ENCODE peak calls at places on chromosomes 2 and 18, in four cellular contexts. M is Panc1, F is HCT116, V is HepG2. Z is an unnamed sample.

GRCh38 chr2:226971029-226971584 is 135.3 kb downstream of the RHBDD1 start:
- DNase-seq in M (no peak), F (no peak), V (no peak), Z (no peak)

GRCh38 chr2:27380626-27381556 is at the start of gene ZNF513:
- DNase-seq in M (no peak), F (peak), V (peak), Z (peak)

GRCh38 chr2:36356990-36357505 is 1.5 kb downstream of the CRIM1 start:
- DNase-seq in M (no peak), F (no peak), V (peak), Z (no peak)

GRCh38 chr18:66280470-66280869 is 323.4 kb downstream of the CDH19 start:
- DNase-seq in M (no peak), F (no peak), V (no peak), Z (no peak)

GRCh38 chr2:208939852-208940251 is 484.0 kb upstream of the MAP2 start:
- DNase-seq in M (no peak), F (no peak), V (no peak), Z (no peak)

GRCh38 chr2:13201924-13202323 is 485.2 kb downstream of the TRIB2 start:
- DNase-seq in M (no peak), F (no peak), V (no peak), Z (no peak)

GRCh38 chr2:207810200-207810788 is 40.6 kb upstream of the FZD5 start:
- DNase-seq in M (no peak), F (no peak), V (no peak), Z (no peak)

GRCh38 chr2:33521791-33522281 is 45.4 kb downstream of the RASGRP3 start:
- DNase-seq in M (no peak), F (no peak), V (no peak), Z (no peak)

GRCh38 chr2:36951574-36951973 is 14.8 kb downstream of the STRN start:
- DNase-seq in M (no peak), F (no peak), V (no peak), Z (no peak)

GRCh38 chr2:15126373-15126772 is 434.8 kb downstream of the NBAS start:
- DNase-seq in M (no peak), F (no peak), V (no peak), Z (no peak)

GRCh38 chr18:10131783-10132381 is 218.1 kb downstream of the VAPA start:
- DNase-seq in M (no peak), F (no peak), V (no peak), Z (no peak)

GRCh38 chr2:69493268-69493667 is 56.0 kb upstream of the NFU1 start:
- DNase-seq in M (no peak), F (no peak), V (no peak), Z (no peak)
- TF ChIP-seq TCF7L2 in M (no peak), F (no peak), V (no peak), Z (no peak)

GRCh38 chr2:71545572-71546274 is 92.4 kb downstream of the DYSF start:
- DNase-seq in M (peak), F (peak), V (peak), Z (peak)

GRCh38 chr2:71546275-71546638 is 92.9 kb downstream of the DYSF start:
- DNase-seq in M (no peak), F (no peak), V (no peak), Z (no peak)

GRCh38 chr2:71546777-71547281 is 93.5 kb downstream of the DYSF start:
- DNase-seq in M (no peak), F (no peak), V (peak), Z (no peak)

GRCh38 chr2:71548589-71549485 is 95.5 kb downstream of the DYSF start:
- DNase-seq in M (peak), F (peak), V (peak), Z (peak)

GRCh38 chr2:71547616-71548285 is 94.4 kb downstream of the DYSF start:
- DNase-seq in M (no peak), F (no peak), V (no peak), Z (no peak)
- TF ChIP-seq TCF7L2 in M (no peak), F (no peak), V (no peak), Z (no peak)

DNA sequence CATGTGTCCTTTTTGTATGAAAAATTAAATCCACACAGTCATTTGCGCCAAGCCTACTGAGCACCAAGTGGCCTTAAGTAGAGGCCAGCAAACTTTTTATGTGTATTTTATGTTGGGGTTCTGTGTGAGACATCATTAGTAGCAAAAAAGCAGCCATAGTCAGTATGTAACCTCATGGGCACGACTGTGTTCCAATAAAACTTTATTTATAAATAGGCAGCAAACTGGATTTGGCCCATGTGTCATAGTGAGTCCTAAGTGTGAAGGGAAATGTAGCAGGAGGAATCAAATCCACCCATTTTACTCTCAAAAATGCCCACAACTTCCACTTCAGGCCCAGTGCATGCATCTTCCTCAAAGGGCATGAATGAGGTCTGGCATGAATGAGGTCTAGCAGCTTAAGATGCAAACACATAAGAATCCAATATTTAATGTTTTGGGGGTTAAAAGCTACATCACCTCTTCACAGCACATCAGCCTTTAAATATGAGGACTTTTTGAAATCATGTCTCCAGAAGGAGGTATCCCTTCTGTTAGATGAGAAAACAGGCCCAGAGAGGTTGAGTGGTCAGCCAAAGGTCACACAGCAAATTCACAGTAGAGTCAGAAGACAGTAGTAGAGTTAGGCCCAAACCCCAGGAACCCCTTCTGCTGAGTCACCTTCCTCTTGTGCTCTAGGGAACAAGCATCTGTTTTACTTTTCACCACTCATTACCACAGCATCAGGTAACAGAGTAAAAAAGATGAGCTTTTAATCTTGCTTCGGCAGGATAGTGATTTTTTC is 45.6 kb downstream of the MREG start:
- DNase-seq in M (no peak), F (no peak), V (no peak), Z (no peak)
- TF ChIP-seq TCF7L2 in M (no peak), F (no peak), V (no peak), Z (no peak)

GRCh38 chr2:42100696-42101585 is 53.1 kb downstream of the PKDCC start:
- DNase-seq in M (no peak), F (no peak), V (no peak), Z (no peak)

GRCh38 chr2:42103829-42104228 is 56.0 kb downstream of the PKDCC start:
- DNase-seq in M (no peak), F (no peak), V (no peak), Z (no peak)

GRCh38 chr2:42099431-42100173 is 51.8 kb downstream of the PKDCC start:
- DNase-seq in M (no peak), F (no peak), V (no peak), Z (no peak)

GRCh38 chr2:42102606-42103450 is 55.0 kb downstream of the PKDCC start:
- DNase-seq in M (no peak), F (no peak), V (no peak), Z (no peak)

DNA sequence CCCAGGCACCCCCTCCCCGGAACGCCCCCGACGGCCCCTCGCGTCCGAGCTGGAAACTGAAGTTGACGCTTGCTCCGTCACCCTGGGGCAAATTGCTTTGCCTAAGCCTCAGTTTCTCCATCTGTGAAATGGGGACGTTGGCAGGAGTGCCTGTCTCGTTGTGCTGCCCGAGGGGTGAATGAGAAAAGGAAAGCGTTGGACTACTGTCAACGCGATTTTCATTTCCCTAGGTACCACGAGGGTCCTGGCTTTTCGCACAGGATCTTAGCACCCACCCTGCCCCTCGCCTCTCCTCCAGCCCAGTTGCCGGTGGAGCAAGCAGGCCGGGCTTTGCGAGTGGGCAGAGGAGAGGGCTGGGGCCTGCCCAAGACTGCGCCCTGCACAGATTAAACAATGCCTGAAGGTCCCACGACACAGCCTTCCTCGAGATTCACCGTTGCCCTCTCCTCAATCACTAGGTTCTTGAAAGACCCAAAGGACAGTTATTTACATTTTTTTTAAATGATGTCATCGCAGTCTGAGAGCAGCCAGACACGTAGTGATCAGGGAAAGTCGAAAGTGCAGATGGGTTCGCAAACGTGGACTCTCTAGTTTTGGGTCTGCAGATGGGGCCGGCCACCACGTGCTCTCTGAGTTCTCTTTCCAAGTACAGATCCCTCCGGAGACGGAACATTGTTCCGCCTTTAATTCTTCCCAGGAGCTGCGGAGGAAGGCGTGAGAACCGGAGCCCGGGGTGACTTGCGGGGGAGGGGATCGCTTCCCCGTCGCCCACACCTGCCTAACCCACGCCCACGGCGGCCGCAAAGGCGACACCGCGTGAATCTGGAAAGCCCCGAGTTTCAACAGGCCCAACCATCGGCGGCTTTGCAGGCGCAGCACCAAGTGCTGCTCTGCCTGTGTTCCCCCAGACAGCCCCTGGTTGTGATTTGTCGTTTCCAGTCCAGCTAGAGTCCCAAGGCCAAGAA is 54.1 kb downstream of the PKDCC start:
- DNase-seq in M (no peak), F (no peak), V (peak), Z (no peak)
- TF ChIP-seq TCF7L2 in M (no peak), F (no peak), V (no peak), Z (no peak)

GRCh38 chr2:38775097-38775920 is 2.7 kb upstream of the GEMIN6 start:
- DNase-seq in M (no peak), F (no peak), V (peak), Z (no peak)

GRCh38 chr2:38775921-38776225 is 2.1 kb upstream of the GEMIN6 start:
- DNase-seq in M (no peak), F (no peak), V (no peak), Z (no peak)

GRCh38 chr2:38776531-38776930 is 1.5 kb upstream of the GEMIN6 start:
- DNase-seq in M (no peak), F (no peak), V (no peak), Z (no peak)

DNA sequence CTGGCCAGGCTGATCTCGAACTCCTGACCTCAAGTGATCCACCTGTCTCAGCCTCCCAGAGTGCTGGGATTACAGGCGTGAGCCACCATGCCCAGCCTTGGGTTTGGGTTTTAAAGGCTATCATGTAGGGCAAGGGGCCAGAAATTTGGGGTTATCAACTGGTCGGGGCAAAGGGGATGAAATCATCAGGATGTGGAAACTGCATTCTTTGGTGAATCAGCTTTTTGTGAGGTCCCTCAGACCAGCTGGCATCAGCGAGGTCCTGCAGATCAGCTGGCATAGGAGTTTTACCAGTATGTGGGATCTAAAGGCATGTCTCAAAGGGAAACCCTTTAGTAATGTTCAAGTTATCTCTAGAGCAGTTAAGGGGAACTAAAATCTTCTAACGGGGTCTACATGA is 6.4 kb upstream of the GEMIN6 start:
- DNase-seq in M (no peak), F (no peak), V (no peak), Z (no peak)
- TF ChIP-seq TCF7L2 in M (no peak), F (no peak), V (no peak), Z (no peak)